ENCODE peak calls at places on chromosomes 7 and 10, in five cellular contexts. Z, H, A, D and U are unnamed samples.

GRCh38 chr10:1333981-1334380 is 277.8 kb downstream of the WDR37 start:
- DNase-seq in H (no peak), D (no peak), Z (no peak), A (no peak), U (no peak)

GRCh38 chr7:93171606-93172226 is 23.5 kb upstream of the SAMD9L start:
- DNase-seq in D (no peak), A (no peak), Z (no peak), H (no peak), U (no peak)

GRCh38 chr10:128884496-128884895 is 582.5 kb upstream of the MGMT start:
- DNase-seq in H (no peak), D (no peak), Z (no peak), A (peak), U (no peak)

GRCh38 chr10:3676564-3676963 is 108.4 kb downstream of the KLF6 start:
- DNase-seq in A (no peak), Z (no peak), H (no peak), D (no peak), U (no peak)

GRCh38 chr7:78198756-78199155 is 400.2 kb downstream of the PHTF2 start:
- DNase-seq in H (no peak), Z (no peak), D (no peak), A (no peak), U (no peak)

GRCh38 chr10:987635-987905 is 664 bp upstream of the GTPBP4 start:
- DNase-seq in H (no peak), D (no peak), Z (peak), A (no peak), U (no peak)

GRCh38 chr10:79350407-79351154 is 3.3 kb downstream of the PPIF start:
- DNase-seq in Z (no peak), D (no peak), H (no peak), A (no peak), U (no peak)

GRCh38 chr7:50721160-50721559 is 61.5 kb downstream of the GRB10 start:
- DNase-seq in Z (no peak), H (no peak), D (no peak), A (no peak), U (no peak)

GRCh38 chr10:52769966-52770365 is 2.6 kb downstream of the MBL2 start:
- DNase-seq in Z (no peak), A (peak), D (no peak), H (no peak), U (no peak)

GRCh38 chr7:44322631-44323363 is 2.6 kb downstream of the CAMK2B start:
- DNase-seq in H (no peak), Z (no peak), A (peak), D (no peak), U (no peak)

GRCh38 chr10:125768217-125768616 is 7.4 kb downstream of the MMP21 start:
- DNase-seq in D (no peak), A (no peak), Z (no peak), H (peak), U (no peak)

GRCh38 chr7:151057989-151058765 is 480 bp upstream of the CDK5 start:
- DNase-seq in A (peak), H (peak), D (peak), Z (peak), U (peak)
- TF ChIP-seq ATF2 in A (no peak), H (no peak), D (peak), Z (no peak), U (no peak)

GRCh38 chr7:85405016-85405415 is 218.2 kb upstream of the SEMA3D start:
- DNase-seq in A (no peak), D (no peak), Z (no peak), H (no peak), U (no peak)
- TF ChIP-seq ATF2 in A (no peak), D (no peak), Z (no peak), H (no peak), U (no peak)

GRCh38 chr10:98293550-98294269 is 25.7 kb upstream of the LOXL4 start:
- DNase-seq in H (no peak), Z (no peak), A (no peak), D (no peak), U (no peak)
- TF ChIP-seq ATF2 in H (no peak), Z (no peak), A (no peak), D (no peak), U (no peak)

DNA sequence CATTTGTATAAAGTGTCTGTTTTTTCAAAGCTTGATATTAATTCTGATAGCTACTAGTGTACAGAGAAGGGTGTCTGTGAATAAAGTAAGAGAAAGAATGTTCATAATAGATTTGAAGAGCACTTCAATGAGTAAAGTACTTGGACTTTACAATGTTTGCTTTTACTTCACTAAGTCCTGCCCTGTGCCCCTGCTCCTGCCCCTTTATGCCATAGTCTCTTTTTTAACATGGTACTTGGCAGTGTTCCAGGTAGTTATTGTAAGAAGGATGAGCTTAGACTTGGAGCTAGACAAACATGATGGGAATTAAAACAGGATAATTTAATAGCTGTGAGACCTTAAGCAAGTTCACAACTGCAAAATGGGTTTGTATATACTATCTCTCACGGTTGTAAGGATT is 41.0 kb downstream of the ZEB1 start:
- DNase-seq in A (no peak), H (no peak), D (peak), Z (no peak), U (no peak)
- TF ChIP-seq ATF2 in A (no peak), H (no peak), D (no peak), Z (no peak), U (no peak)